ENCODE peak calls at places on chromosome 20, in eight cellular contexts. P, X, W, J, M, O, I and H are unnamed samples.

GRCh38 chr20:34377072-34377847 is 14.2 kb downstream of the ITCH start:
- DNase-seq in P (no peak), X (no peak), W (no peak), J (no peak), M (no peak), O (no peak), I (no peak), H (no peak)

GRCh38 chr20:18712877-18713276 is 100.7 kb upstream of the SCP2D1 start:
- DNase-seq in P (no peak), X (no peak), W (peak), J (no peak), M (peak), O (no peak), I (no peak), H (no peak)

GRCh38 chr20:44019638-44020335 is 105.1 kb downstream of the TOX2 start:
- DNase-seq in P (peak), X (no peak), W (no peak), J (no peak), M (peak), O (peak), I (peak), H (no peak)

GRCh38 chr20:21027569-21027968 is 78.6 kb downstream of the LINC00237 start:
- DNase-seq in P (no peak), X (no peak), W (peak), J (peak), M (no peak), O (no peak), I (no peak), H (no peak)

GRCh38 chr20:50237349-50237748 is 46.7 kb downstream of the CEBPB start:
- DNase-seq in P (no peak), X (no peak), W (no peak), J (no peak), M (no peak), O (no peak), I (no peak), H (no peak)

GRCh38 chr20:3027987-3028386 is 15.4 kb upstream of the GNRH2 start:
- DNase-seq in P (no peak), X (no peak), W (no peak), J (no peak), M (no peak), O (no peak), I (no peak), H (no peak)

GRCh38 chr20:33790571-33790970 is 20.6 kb upstream of the CHMP4B start:
- DNase-seq in P (no peak), X (no peak), W (no peak), J (no peak), M (no peak), O (no peak), I (no peak), H (peak)

GRCh38 chr20:19254956-19255355 is 42.5 kb downstream of the SLC24A3 start:
- DNase-seq in P (no peak), X (no peak), W (no peak), J (peak), M (peak), O (no peak), I (no peak), H (no peak)

GRCh38 chr20:54573838-54574237 is 98.4 kb downstream of the DOK5 start:
- DNase-seq in P (peak), X (no peak), W (no peak), J (no peak), M (no peak), O (peak), I (no peak), H (no peak)

GRCh38 chr20:24144371-24144770 is 155.8 kb upstream of the GGTLC1 start:
- DNase-seq in P (no peak), X (no peak), W (no peak), J (no peak), M (no peak), O (no peak), I (no peak), H (no peak)